ENCODE peak calls at places on chromosomes 16 and 17, in four cellular contexts. Q is HCT116, A is K562, D is HepG2. F is an unnamed sample.

GRCh38 chr16:31355701-31356100 is 725 bp downstream of the ITGAX start:
- DNase-seq in Q (no peak), A (no peak), D (no peak), F (no peak)

GRCh38 chr16:12094537-12095265 is 118.2 kb downstream of the SNX29 start:
- DNase-seq in Q (no peak), A (no peak), D (no peak), F (no peak)

GRCh38 chr16:8937803-8938202 is 25.9 kb downstream of the USP7 start:
- DNase-seq in D (no peak), Q (no peak), A (no peak), F (no peak)

GRCh38 chr17:19905514-19905913 is 37.8 kb upstream of the ULK2 start:
- DNase-seq in D (no peak), Q (no peak), A (no peak), F (no peak)

GRCh38 chr17:38419508-38419981 is 8.7 kb upstream of the ARHGAP23 start:
- DNase-seq in D (no peak), Q (no peak), A (no peak), F (no peak)

GRCh38 chr16:11258553-11259287 is 2.7 kb upstream of the SOCS1 start:
- DNase-seq in D (peak), Q (no peak), A (no peak), F (no peak)

GRCh38 chr16:75237398-75238131 is 13.9 kb downstream of the BCAR1 start:
- DNase-seq in D (no peak), A (no peak), Q (no peak), F (no peak)

GRCh38 chr17:6269474-6269873 is 165.4 kb downstream of the AIPL1 start:
- DNase-seq in Q (peak), D (no peak), A (peak), F (no peak)

GRCh38 chr17:45137561-45138305 is 2.2 kb downstream of the ACBD4 start:
- DNase-seq in Q (no peak), D (no peak), A (no peak), F (no peak)

GRCh38 chr17:34283571-34283970 is 2.0 kb upstream of the CCL11 start:
- DNase-seq in Q (no peak), A (no peak), D (no peak), F (no peak)

GRCh38 chr16:60204221-60204620 is 1470.1 kb upstream of the GOT2 start:
- DNase-seq in D (no peak), Q (no peak), A (no peak), F (no peak)

GRCh38 chr16:97822-98221 is 19.8 kb downstream of the MPG start:
- DNase-seq in D (no peak), A (no peak), Q (no peak), F (no peak)

GRCh38 chr17:28925912-28926365 is 23.1 kb upstream of the DHRS13 start:
- DNase-seq in A (peak), Q (no peak), D (no peak), F (peak)

GRCh38 chr17:50468120-50469004 is at the start of gene CHAD:
- DNase-seq in A (no peak), Q (no peak), D (no peak), F (no peak)

GRCh38 chr17:32627233-32628008 is 140.6 kb downstream of the CDK5R1 start:
- DNase-seq in D (no peak), A (no peak), Q (no peak), F (no peak)

GRCh38 chr17:50963139-50963538 is 97.0 kb upstream of the TOB1 start:
- DNase-seq in Q (no peak), A (no peak), D (no peak), F (no peak)

GRCh38 chr17:3890082-3890892 is 2.6 kb downstream of the CAMKK1 start:
- DNase-seq in Q (peak), D (no peak), A (no peak), F (no peak)

GRCh38 chr17:2018716-2019490 is 6.2 kb downstream of the RTN4RL1 start:
- DNase-seq in Q (no peak), A (no peak), D (no peak), F (no peak)

GRCh38 chr17:35942588-35943186 is 826 bp downstream of the LYZL6 start:
- DNase-seq in A (peak), D (no peak), Q (no peak), F (no peak)

GRCh38 chr17:13699261-13699660 is 97.5 kb upstream of the HS3ST3A1 start:
- DNase-seq in Q (no peak), D (no peak), A (no peak), F (no peak)

GRCh38 chr17:13698832-13699231 is 97.1 kb upstream of the HS3ST3A1 start:
- DNase-seq in D (no peak), Q (no peak), A (peak), F (no peak)

GRCh38 chr17:13704333-13704732 is 102.6 kb upstream of the HS3ST3A1 start:
- DNase-seq in D (no peak), A (no peak), Q (no peak), F (no peak)

GRCh38 chr17:13702266-13702665 is 100.5 kb upstream of the HS3ST3A1 start:
- DNase-seq in D (no peak), A (no peak), Q (no peak), F (no peak)
- TF ChIP-seq SIN3A in D (no peak), A (no peak), Q (no peak), F (no peak)

DNA sequence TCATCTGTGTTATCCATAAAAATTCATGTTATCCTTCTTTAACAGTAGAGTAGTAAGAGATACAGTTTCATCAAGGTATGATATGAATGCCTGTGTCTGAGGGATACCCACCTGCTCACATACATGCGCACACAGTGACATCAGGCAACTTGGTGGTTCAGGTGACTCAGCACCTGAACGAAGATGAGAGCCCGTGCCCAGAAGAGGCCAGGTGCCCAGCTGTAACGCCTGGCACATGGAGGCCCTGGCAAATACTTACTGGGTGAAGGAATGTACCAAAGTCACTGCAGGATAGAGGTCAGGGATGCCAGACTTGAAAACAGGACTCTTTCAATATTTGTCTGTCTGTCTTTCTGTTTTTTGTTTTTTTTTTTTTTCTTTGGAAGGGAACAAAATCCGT is 72.6 kb upstream of the LGALS9 start:
- DNase-seq in Q (no peak), A (no peak), D (no peak), F (no peak)
- H3K27ac ChIP-seq in Q (no peak), A (no peak), D (peak), F (no peak)

GRCh38 chr17:5044630-5045029 is 9.4 kb upstream of the SLC52A1 start:
- DNase-seq in D (no peak), Q (no peak), A (no peak), F (no peak)

GRCh38 chr17:5047446-5047845 is 12.2 kb upstream of the SLC52A1 start:
- DNase-seq in D (no peak), Q (no peak), A (no peak), F (no peak)

GRCh38 chr17:5050281-5050680 is 15.1 kb upstream of the SLC52A1 start:
- DNase-seq in D (no peak), A (no peak), Q (no peak), F (no peak)

GRCh38 chr17:5045496-5045895 is 10.3 kb upstream of the SLC52A1 start:
- DNase-seq in Q (no peak), A (no peak), D (no peak), F (no peak)

DNA sequence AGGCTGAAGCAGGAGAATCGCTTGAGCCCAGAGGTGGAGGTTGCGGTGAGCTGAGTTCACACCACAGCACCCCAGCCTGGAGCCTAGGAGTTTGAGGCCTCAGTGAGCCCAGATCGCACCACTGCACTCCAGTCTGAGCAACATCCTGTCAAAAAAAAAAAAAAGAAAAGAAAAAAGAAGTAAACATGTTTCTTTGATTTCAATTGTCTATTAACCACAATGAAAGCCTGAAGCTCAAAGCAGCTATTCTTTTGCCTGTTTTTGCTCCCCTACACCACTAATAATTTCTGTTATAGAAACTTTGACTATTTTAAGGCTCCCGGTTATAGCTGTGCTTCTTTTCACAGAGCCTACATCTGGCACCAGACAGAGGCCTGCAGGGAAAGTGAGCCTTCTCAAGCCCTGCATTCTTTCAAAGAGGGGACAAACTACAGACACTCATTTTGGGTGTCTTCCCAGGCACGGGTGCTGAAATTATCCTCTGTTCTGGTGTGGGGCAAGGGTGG is 14.1 kb upstream of the SLC52A1 start:
- DNase-seq in D (no peak), A (no peak), Q (no peak), F (no peak)
- TF ChIP-seq TCF7L2 in D (no peak), A (no peak), Q (no peak), F (no peak)

GRCh38 chr16:84836234-84836647 is 16.5 kb downstream of the CRISPLD2 start:
- DNase-seq in A (no peak), Q (no peak), D (no peak), F (no peak)
- TF ChIP-seq SIN3A in A (no peak), Q (no peak), D (no peak), F (no peak)

DNA sequence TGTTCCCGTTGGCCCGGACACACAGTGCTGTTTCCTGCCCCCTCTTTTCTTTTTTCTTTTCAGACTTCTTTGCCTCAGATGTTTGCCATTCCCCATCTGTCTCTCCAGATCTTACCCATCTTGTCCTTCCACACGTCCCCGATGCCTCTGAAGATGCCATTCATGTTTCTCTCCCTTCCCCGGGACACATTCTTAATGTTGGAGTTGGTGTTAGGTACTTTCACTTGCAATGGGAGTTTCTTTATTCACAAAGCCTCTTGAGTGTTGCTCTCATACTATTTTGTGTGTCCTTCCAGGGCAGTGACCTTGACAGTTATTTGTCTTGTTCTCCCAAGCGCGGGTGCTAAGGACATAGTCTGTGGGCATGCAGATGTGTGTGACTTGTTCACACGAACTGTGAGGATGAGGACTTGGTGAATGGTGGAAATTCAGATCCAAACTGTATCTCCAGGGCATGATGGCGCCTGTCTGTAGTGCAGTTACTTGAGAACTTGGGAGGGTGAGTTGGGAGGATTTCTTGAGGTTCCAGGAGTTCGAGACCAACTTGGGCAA is 8.3 kb downstream of the SEC14L1 start:
- DNase-seq in D (no peak), A (no peak), Q (no peak), F (no peak)
- H3K27ac ChIP-seq in D (peak), A (no peak), Q (no peak), F (peak)

GRCh38 chr16:22402191-22402590 is 27.8 kb upstream of the CDR2 start:
- DNase-seq in Q (no peak), A (no peak), D (no peak), F (no peak)

GRCh38 chr16:22400899-22401298 is 26.5 kb upstream of the CDR2 start:
- DNase-seq in A (no peak), D (no peak), Q (no peak), F (no peak)

GRCh38 chr16:22397931-22398330 is 23.5 kb upstream of the CDR2 start:
- DNase-seq in D (no peak), Q (no peak), A (no peak), F (no peak)

GRCh38 chr16:22395960-22396359 is 21.5 kb upstream of the CDR2 start:
- DNase-seq in D (no peak), Q (no peak), A (no peak), F (no peak)

GRCh38 chr16:22397459-22397858 is 23.0 kb upstream of the CDR2 start:
- DNase-seq in A (no peak), Q (no peak), D (no peak), F (no peak)
- TF ChIP-seq TCF7L2 in A (no peak), Q (no peak), D (no peak), F (no peak)

DNA sequence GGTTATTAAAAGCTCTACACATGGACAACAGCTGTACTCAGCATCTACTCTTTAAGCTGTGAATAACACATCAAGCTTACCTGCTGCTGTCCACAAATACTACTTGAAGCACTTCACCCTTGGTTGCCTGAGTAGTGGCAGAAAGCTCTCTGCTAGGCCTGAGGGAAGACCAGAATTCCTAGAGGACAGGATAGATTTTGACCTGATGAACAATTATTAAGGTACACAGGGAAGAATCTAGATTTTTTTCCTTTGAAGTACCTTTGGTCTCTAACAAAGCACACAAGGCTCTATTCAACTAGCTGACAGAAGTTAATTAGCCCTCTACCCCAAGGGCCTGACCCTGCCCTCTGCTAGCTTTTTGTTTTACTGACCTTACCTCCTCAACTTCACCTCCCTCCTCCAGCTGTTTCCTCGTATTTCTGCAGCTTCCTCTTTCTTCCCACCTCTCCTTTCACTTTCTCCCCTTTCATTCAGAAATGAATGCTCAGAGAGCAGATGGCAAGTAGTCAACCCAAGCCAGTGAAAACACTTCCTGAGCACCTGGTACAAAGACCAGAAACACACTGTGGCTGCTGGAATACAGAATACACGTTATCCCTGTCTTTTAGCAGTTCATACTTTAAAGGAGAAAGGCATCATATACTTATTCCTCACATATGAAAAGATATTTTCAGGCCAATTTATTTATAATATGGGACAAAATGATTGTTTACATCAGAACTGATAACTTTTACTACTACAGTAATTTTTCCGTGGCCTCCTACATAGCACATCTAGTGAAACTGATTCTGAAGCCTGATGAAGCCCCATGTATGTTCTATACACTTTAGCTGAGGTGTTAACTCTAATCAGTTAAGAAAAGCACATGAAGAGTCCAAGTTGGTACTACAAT is 5.7 kb upstream of the VEZF1 start:
- DNase-seq in A (no peak), Q (no peak), D (peak), F (no peak)
- TF ChIP-seq SIN3A in A (no peak), Q (no peak), D (no peak), F (no peak)

GRCh38 chr17:77320501-77321256 is 179.9 kb downstream of the SEC14L1 start:
- DNase-seq in Q (no peak), A (peak), D (no peak), F (no peak)

GRCh38 chr17:77323413-77324171 is 182.8 kb downstream of the SEC14L1 start:
- DNase-seq in D (no peak), Q (no peak), A (peak), F (no peak)

GRCh38 chr17:77324227-77324626 is 183.5 kb downstream of the SEC14L1 start:
- DNase-seq in D (no peak), A (no peak), Q (no peak), F (no peak)

GRCh38 chr17:77322534-77323412 is 182.0 kb downstream of the SEC14L1 start:
- DNase-seq in D (peak), Q (peak), A (peak), F (no peak)

DNA sequence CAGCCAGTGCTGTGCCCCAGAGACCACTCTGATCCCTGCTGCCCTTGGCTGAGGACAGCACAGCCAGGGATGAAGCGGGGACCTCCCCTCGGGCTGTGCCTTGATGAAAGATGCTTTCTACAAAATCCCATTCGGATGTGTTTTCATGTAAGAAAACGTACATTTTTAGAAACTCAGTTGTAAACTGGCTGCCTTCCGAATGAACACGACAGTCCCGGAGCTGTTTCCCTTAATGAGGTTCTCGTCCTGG is 181.4 kb downstream of the SEC14L1 start:
- DNase-seq in Q (no peak), D (no peak), A (no peak), F (no peak)
- H3K27ac ChIP-seq in Q (peak), D (no peak), A (peak), F (peak)

F was measured in Panc1.